ENCODE peak calls at places on chromosomes 4 and X, in four cellular contexts. One of them, this sample, is unnamed.

GRCh38 chr4:89486042-89486441 is 178.4 kb upstream of the GPRIN3 start:
- DNase-seq in GM12878: no peak
- DNase-seq in HepG2: no peak
- DNase-seq in K562: no peak
- DNase-seq in this sample: no peak

GRCh38 chr4:136900706-136901105 is 631.6 kb downstream of the PCDH18 start:
- DNase-seq in HepG2: no peak
- DNase-seq in GM12878: no peak
- DNase-seq in K562: no peak
- DNase-seq in this sample: no peak

GRCh38 chrX:15973299-15973698 is 118.7 kb upstream of the AP1S2 start:
- DNase-seq in GM12878: peak; percentile 26
- DNase-seq in HepG2: peak; percentile 16
- DNase-seq in K562: peak; percentile 47
- DNase-seq in this sample: peak; percentile 24

GRCh38 chr4:25441519-25442117 is 64.6 kb downstream of the ANAPC4 start:
- DNase-seq in HepG2: peak; percentile 44
- DNase-seq in K562: peak; percentile 43
- DNase-seq in GM12878: no peak
- DNase-seq in this sample: peak; percentile 74

GRCh38 chr4:24686866-24687672 is 102.7 kb upstream of the DHX15 start:
- DNase-seq in HepG2: peak; percentile 17
- DNase-seq in K562: peak; percentile 56
- DNase-seq in GM12878: no peak
- DNase-seq in this sample: peak; percentile 78

GRCh38 chr4:9875516-9875915 is 94.1 kb downstream of the DRD5 start:
- DNase-seq in HepG2: no peak
- DNase-seq in K562: no peak
- DNase-seq in GM12878: no peak
- DNase-seq in this sample: no peak

GRCh38 chr4:146269228-146269653 is 54.9 kb downstream of the REELD1 start:
- DNase-seq in HepG2: no peak
- DNase-seq in GM12878: peak; percentile 79
- DNase-seq in K562: no peak
- DNase-seq in this sample: no peak

GRCh38 chr4:85166318-85166717 is 199.8 kb upstream of the WDFY3 start:
- DNase-seq in HepG2: no peak
- DNase-seq in GM12878: no peak
- DNase-seq in K562: no peak
- DNase-seq in this sample: no peak

GRCh38 chr4:337932-338758 is 531 bp downstream of the ZNF141 start:
- DNase-seq in HepG2: no peak
- DNase-seq in K562: no peak
- DNase-seq in GM12878: no peak
- DNase-seq in this sample: peak; percentile 13

GRCh38 chr4:56149601-56150000 is 200.9 kb downstream of the CEP135 start:
- DNase-seq in K562: no peak
- DNase-seq in HepG2: no peak
- DNase-seq in GM12878: no peak
- DNase-seq in this sample: no peak

DNA sequence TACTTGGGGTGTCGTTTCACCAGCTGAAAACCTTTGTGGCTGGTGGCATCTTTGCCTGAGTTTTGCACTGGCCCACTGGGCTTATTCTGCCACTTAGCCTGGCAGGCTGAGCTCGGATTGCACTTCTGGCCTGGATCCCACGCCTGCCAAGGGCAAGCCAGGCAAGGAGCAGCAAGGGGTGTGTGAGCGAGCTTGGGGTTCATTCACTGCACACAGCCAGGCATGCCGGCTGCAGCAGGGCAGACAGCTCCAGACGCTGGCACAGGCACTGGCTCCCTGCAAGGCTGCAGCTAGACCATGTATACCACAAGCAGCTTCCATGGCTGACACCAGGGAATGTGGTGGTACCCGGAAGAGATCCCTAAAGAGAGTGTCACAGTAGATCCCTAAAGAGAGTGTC is 476.3 kb downstream of the EPHA5 start:
- DNase-seq in GM12878: no peak
- DNase-seq in K562: no peak
- DNase-seq in HepG2: no peak
- DNase-seq in this sample: no peak
- TF ChIP-seq NR2C2 in GM12878: no peak
- TF ChIP-seq NR2C2 in K562: no peak
- TF ChIP-seq NR2C2 in HepG2: no peak
- TF ChIP-seq NR2C2 in this sample: no peak

GRCh38 chrX:2500681-2501151 is at the start of the genes DHRSX and ZBED1:
- DNase-seq in K562: peak; percentile 57
- DNase-seq in HepG2: no peak
- DNase-seq in GM12878: no peak
- DNase-seq in this sample: peak; percentile 34
- TF ChIP-seq NR2C2 in K562: no peak
- TF ChIP-seq NR2C2 in HepG2: no peak
- TF ChIP-seq NR2C2 in GM12878: no peak
- TF ChIP-seq NR2C2 in this sample: no peak

GRCh38 chr4:176205299-176205698 is 9.9 kb upstream of the SPATA4 start:
- DNase-seq in GM12878: no peak
- DNase-seq in HepG2: no peak
- DNase-seq in K562: no peak
- DNase-seq in this sample: peak; percentile 24
- TF ChIP-seq NR2C2 in GM12878: no peak
- TF ChIP-seq NR2C2 in HepG2: no peak
- TF ChIP-seq NR2C2 in K562: no peak
- TF ChIP-seq NR2C2 in this sample: no peak

GRCh38 chrX:119755981-119756533 is 2.3 kb upstream of the SOWAHD start:
- DNase-seq in K562: no peak
- DNase-seq in HepG2: peak; percentile 14
- DNase-seq in GM12878: peak; percentile 85
- DNase-seq in this sample: no peak
- TF ChIP-seq NR2C2 in K562: no peak
- TF ChIP-seq NR2C2 in HepG2: no peak
- TF ChIP-seq NR2C2 in GM12878: no peak
- TF ChIP-seq NR2C2 in this sample: no peak

GRCh38 chr4:122803788-122804208 is 22.8 kb upstream of the FGF2 start:
- DNase-seq in GM12878: no peak
- DNase-seq in K562: peak; percentile 90
- DNase-seq in HepG2: no peak
- DNase-seq in this sample: no peak

GRCh38 chr4:122796801-122797404 is 29.7 kb upstream of the FGF2 start:
- DNase-seq in HepG2: no peak
- DNase-seq in K562: peak; percentile 34
- DNase-seq in GM12878: no peak
- DNase-seq in this sample: peak; percentile 63

GRCh38 chr4:122798101-122798500 is 28.5 kb upstream of the FGF2 start:
- DNase-seq in HepG2: peak; percentile 13
- DNase-seq in GM12878: no peak
- DNase-seq in K562: peak; percentile 76
- DNase-seq in this sample: peak; percentile 41

GRCh38 chr4:122797405-122798094 is 29.1 kb upstream of the FGF2 start:
- DNase-seq in K562: no peak
- DNase-seq in HepG2: no peak
- DNase-seq in GM12878: no peak
- DNase-seq in this sample: no peak

DNA sequence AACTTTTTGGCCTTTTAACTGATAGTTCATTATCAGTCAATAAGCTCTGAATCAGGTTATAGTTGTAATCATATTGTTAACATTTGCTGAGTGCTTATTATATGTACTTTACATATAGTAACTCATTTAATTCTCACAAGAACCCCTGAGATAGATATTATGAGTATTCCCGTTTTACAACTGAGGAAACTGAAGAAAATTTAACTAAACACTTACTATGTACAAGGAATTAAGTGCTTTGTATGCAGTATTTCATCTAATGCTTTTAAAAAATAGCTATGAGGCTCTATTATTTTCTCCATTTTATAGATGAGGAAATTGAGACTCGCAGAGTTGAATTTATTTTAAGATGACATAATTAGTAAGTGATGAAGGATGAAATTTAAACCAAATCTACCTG is 27.7 kb upstream of the FGF2 start:
- DNase-seq in HepG2: no peak
- DNase-seq in K562: no peak
- DNase-seq in GM12878: no peak
- DNase-seq in this sample: no peak
- TF ChIP-seq NR2C2 in HepG2: no peak
- TF ChIP-seq NR2C2 in K562: no peak
- TF ChIP-seq NR2C2 in GM12878: no peak
- TF ChIP-seq NR2C2 in this sample: no peak

DNA sequence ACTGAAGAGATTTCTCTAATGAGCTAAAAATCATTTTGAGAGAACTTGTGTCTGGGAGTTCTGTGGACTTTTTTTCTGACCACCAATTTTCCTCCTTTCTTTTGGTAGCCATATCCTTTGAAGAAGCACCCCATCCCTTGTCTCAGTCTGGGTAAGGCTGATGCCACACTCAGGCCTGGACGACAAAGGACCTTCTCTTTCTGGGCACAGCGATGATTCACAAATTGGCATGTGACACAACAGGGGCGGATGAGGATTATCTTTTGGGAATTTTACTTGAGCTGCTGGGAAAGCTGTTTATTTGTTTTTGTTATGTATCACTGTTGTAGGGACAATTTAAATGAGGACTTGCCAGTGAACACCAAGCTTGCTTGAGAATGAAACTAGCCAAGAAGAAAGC is 233.3 kb upstream of the HAND2 start:
- DNase-seq in K562: no peak
- DNase-seq in GM12878: no peak
- DNase-seq in HepG2: no peak
- DNase-seq in this sample: no peak
- TF ChIP-seq NR2C2 in K562: no peak
- TF ChIP-seq NR2C2 in GM12878: no peak
- TF ChIP-seq NR2C2 in HepG2: no peak
- TF ChIP-seq NR2C2 in this sample: no peak

DNA sequence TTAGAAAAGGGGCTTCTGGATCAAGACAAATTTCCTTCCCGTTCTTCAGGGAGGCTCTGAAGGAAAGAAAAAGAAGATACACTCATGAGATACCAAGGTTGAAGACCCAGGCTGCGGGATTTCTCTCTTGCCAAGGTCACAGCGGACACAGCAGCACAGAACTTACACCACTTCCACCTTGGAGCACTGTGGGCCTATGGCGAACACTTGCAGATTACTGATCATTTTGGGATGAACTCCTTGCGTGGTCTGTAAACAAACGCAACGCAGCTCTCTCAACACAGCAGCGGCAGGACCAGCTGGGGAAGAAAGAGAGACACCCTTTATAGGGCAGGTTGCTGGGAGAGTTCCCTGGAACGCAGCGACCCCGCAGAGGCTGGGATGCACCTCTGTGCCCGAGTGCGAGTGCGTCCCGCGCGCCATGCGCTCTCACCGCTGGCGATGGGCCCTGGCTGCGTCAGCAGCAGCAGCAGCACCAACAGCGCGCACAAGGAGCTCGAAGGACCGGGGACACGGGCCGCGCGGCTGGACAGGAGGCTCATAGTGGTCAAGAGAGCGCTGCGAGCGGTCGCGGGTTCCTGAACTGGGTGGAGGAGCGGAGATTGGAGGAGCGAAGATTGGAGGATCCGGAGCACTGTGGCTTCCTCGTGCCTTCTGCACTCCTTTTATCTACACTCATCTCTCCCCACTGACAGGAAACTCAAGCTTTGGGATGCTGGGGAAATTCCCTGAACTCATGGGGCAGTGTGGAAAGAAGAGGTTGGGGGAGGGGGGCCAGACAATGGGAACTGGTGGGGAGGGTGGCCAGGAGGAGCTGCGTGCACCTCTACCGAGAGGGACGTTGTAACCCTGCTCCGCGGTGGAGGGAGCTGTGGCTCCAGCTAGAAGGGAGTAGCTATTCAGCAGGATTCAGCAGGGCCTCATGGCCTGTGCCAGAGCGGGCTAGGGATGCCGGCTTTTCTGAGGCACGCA is at the start of gene CXCL5:
- DNase-seq in GM12878: no peak
- DNase-seq in K562: no peak
- DNase-seq in HepG2: no peak
- DNase-seq in this sample: peak; percentile 75
- TF ChIP-seq NR2C2 in GM12878: no peak
- TF ChIP-seq NR2C2 in K562: no peak
- TF ChIP-seq NR2C2 in HepG2: no peak
- TF ChIP-seq NR2C2 in this sample: no peak

This sample was measured in WTC11.